ENCODE peak calls at places on chromosomes 6 and 20, in six cellular contexts. One of them, this sample, is unnamed.

GRCh38 chr6:136525586-136526195 is 24.5 kb downstream of the MAP7 start:
- DNase-seq in K562: no peak
- DNase-seq in HepG2: no peak
- DNase-seq in endothelial cell of umbilical vein: no peak
- DNase-seq in A549: no peak
- DNase-seq in GM12878: no peak
- DNase-seq in this sample: no peak

GRCh38 chr6:6057442-6058053 is 50.8 kb upstream of the NRN1 start:
- DNase-seq in A549: peak; percentile 12
- DNase-seq in K562: peak; percentile 31
- DNase-seq in GM12878: peak; percentile 53
- DNase-seq in HepG2: peak; percentile 57
- DNase-seq in endothelial cell of umbilical vein: peak; percentile 57
- DNase-seq in this sample: peak; percentile 72

GRCh38 chr6:71288228-71289038 is at the start of gene OGFRL1:
- DNase-seq in endothelial cell of umbilical vein: peak; percentile 56
- DNase-seq in A549: peak; percentile 57
- DNase-seq in HepG2: peak; percentile 14
- DNase-seq in GM12878: no peak
- DNase-seq in K562: no peak
- DNase-seq in this sample: peak; percentile 87

GRCh38 chr20:10476319-10476724 is 41.2 kb downstream of the SLX4IP start:
- DNase-seq in GM12878: peak; percentile 60
- DNase-seq in HepG2: no peak
- DNase-seq in endothelial cell of umbilical vein: no peak
- DNase-seq in K562: peak; percentile 23
- DNase-seq in A549: no peak
- DNase-seq in this sample: peak; percentile 75

GRCh38 chr20:62711703-62712101 is 3.1 kb downstream of the NTSR1 start:
- DNase-seq in A549: no peak
- DNase-seq in K562: peak; percentile 74
- DNase-seq in endothelial cell of umbilical vein: no peak
- DNase-seq in HepG2: no peak
- DNase-seq in GM12878: no peak
- DNase-seq in this sample: no peak

GRCh38 chr20:52539891-52540290 is 348.3 kb upstream of the ZFP64 start:
- DNase-seq in K562: peak; percentile 52
- DNase-seq in A549: no peak
- DNase-seq in GM12878: no peak
- DNase-seq in HepG2: no peak
- DNase-seq in endothelial cell of umbilical vein: no peak
- DNase-seq in this sample: peak; percentile 25

GRCh38 chr20:17664025-17664638 is 17.9 kb downstream of the RRBP1 start:
- DNase-seq in GM12878: no peak
- DNase-seq in HepG2: no peak
- DNase-seq in K562: no peak
- DNase-seq in A549: no peak
- DNase-seq in endothelial cell of umbilical vein: no peak
- DNase-seq in this sample: peak; percentile 14

GRCh38 chr20:571754-572331 is 28.3 kb upstream of the CSNK2A1 start:
- DNase-seq in HepG2: no peak
- DNase-seq in endothelial cell of umbilical vein: no peak
- DNase-seq in A549: no peak
- DNase-seq in K562: peak; percentile 57
- DNase-seq in GM12878: no peak
- DNase-seq in this sample: no peak

GRCh38 chr6:116827561-116828240 is 1.2 kb downstream of the GPRC6A start:
- DNase-seq in K562: no peak
- DNase-seq in A549: no peak
- DNase-seq in HepG2: no peak
- DNase-seq in endothelial cell of umbilical vein: no peak
- DNase-seq in GM12878: no peak
- DNase-seq in this sample: no peak

GRCh38 chr6:127793396-127793795 is 107.5 kb downstream of the THEMIS start:
- DNase-seq in A549: no peak
- DNase-seq in GM12878: no peak
- DNase-seq in endothelial cell of umbilical vein: no peak
- DNase-seq in HepG2: no peak
- DNase-seq in K562: no peak
- DNase-seq in this sample: no peak

GRCh38 chr6:24105146-24105545 is 20.9 kb upstream of the NRSN1 start:
- DNase-seq in endothelial cell of umbilical vein: no peak
- DNase-seq in HepG2: no peak
- DNase-seq in K562: no peak
- DNase-seq in A549: no peak
- DNase-seq in GM12878: no peak
- DNase-seq in this sample: no peak

GRCh38 chr6:131250121-131250520 is 114.9 kb downstream of the AKAP7 start:
- DNase-seq in A549: no peak
- DNase-seq in HepG2: no peak
- DNase-seq in GM12878: peak; percentile 1
- DNase-seq in K562: no peak
- DNase-seq in endothelial cell of umbilical vein: peak; percentile 57
- DNase-seq in this sample: peak; percentile 77

GRCh38 chr20:36573798-36574277 is 441 bp downstream of the TGIF2 start:
- DNase-seq in K562: peak; percentile 70
- DNase-seq in A549: no peak
- DNase-seq in GM12878: no peak
- DNase-seq in endothelial cell of umbilical vein: peak; percentile 29
- DNase-seq in HepG2: peak; percentile 48
- DNase-seq in this sample: peak; percentile 86

GRCh38 chr6:114040871-114041270 is 69.9 kb upstream of the HDAC2 start:
- DNase-seq in endothelial cell of umbilical vein: no peak
- DNase-seq in HepG2: no peak
- DNase-seq in A549: no peak
- DNase-seq in GM12878: no peak
- DNase-seq in K562: no peak
- DNase-seq in this sample: no peak

GRCh38 chr6:163620670-163621330 is 206.3 kb downstream of the QKI start:
- DNase-seq in GM12878: no peak
- DNase-seq in endothelial cell of umbilical vein: no peak
- DNase-seq in A549: no peak
- DNase-seq in HepG2: no peak
- DNase-seq in K562: no peak
- DNase-seq in this sample: no peak

GRCh38 chr6:20117474-20117873 is 94.8 kb downstream of the MBOAT1 start:
- DNase-seq in A549: no peak
- DNase-seq in endothelial cell of umbilical vein: no peak
- DNase-seq in GM12878: no peak
- DNase-seq in K562: no peak
- DNase-seq in HepG2: no peak
- DNase-seq in this sample: no peak

GRCh38 chr20:54377992-54378773 is 97.2 kb upstream of the DOK5 start:
- DNase-seq in K562: no peak
- DNase-seq in endothelial cell of umbilical vein: no peak
- DNase-seq in A549: no peak
- DNase-seq in HepG2: no peak
- DNase-seq in GM12878: no peak
- DNase-seq in this sample: no peak

GRCh38 chr6:41755895-41756294 is 8.7 kb upstream of the PGC start:
- DNase-seq in GM12878: no peak
- DNase-seq in endothelial cell of umbilical vein: no peak
- DNase-seq in K562: no peak
- DNase-seq in A549: no peak
- DNase-seq in HepG2: no peak
- DNase-seq in this sample: no peak

GRCh38 chr6:30396833-30397479 is 52.0 kb downstream of the RPP21 start:
- DNase-seq in endothelial cell of umbilical vein: peak; percentile 72
- DNase-seq in HepG2: peak; percentile 58
- DNase-seq in GM12878: peak; percentile 9
- DNase-seq in K562: peak; percentile 95
- DNase-seq in A549: peak; percentile 80
- DNase-seq in this sample: peak; percentile 76

GRCh38 chr6:3856576-3856975 is 7.4 kb downstream of the FAM50B start:
- DNase-seq in K562: no peak
- DNase-seq in HepG2: no peak
- DNase-seq in GM12878: no peak
- DNase-seq in endothelial cell of umbilical vein: no peak
- DNase-seq in A549: no peak
- DNase-seq in this sample: no peak

GRCh38 chr6:83365931-83366330 is 64.9 kb downstream of the ME1 start:
- DNase-seq in endothelial cell of umbilical vein: no peak
- DNase-seq in HepG2: no peak
- DNase-seq in GM12878: no peak
- DNase-seq in K562: no peak
- DNase-seq in A549: no peak
- DNase-seq in this sample: no peak

GRCh38 chr20:38213607-38213940 is 47.0 kb downstream of the KIAA1755 start:
- DNase-seq in HepG2: no peak
- DNase-seq in K562: no peak
- DNase-seq in endothelial cell of umbilical vein: no peak
- DNase-seq in GM12878: no peak
- DNase-seq in A549: no peak
- DNase-seq in this sample: no peak

GRCh38 chr6:140921366-140922226 is 1211.1 kb upstream of the GJE1 start:
- DNase-seq in K562: peak; percentile 10
- DNase-seq in A549: peak; percentile 9
- DNase-seq in GM12878: no peak
- DNase-seq in endothelial cell of umbilical vein: peak; percentile 89
- DNase-seq in HepG2: peak; percentile 61
- DNase-seq in this sample: peak; percentile 75

GRCh38 chr6:19866900-19867627 is 29.9 kb downstream of the ID4 start:
- DNase-seq in endothelial cell of umbilical vein: no peak
- DNase-seq in K562: no peak
- DNase-seq in HepG2: peak; percentile 18
- DNase-seq in GM12878: no peak
- DNase-seq in A549: no peak
- DNase-seq in this sample: no peak

GRCh38 chr6:150641398-150642139 is 41.9 kb downstream of the PLEKHG1 start:
- DNase-seq in endothelial cell of umbilical vein: peak; percentile 51
- DNase-seq in K562: no peak
- DNase-seq in HepG2: no peak
- DNase-seq in GM12878: no peak
- DNase-seq in A549: no peak
- DNase-seq in this sample: no peak

GRCh38 chr20:33019465-33020277 is 11.8 kb upstream of the BPIFB6 start:
- DNase-seq in A549: no peak
- DNase-seq in K562: no peak
- DNase-seq in HepG2: no peak
- DNase-seq in GM12878: no peak
- DNase-seq in endothelial cell of umbilical vein: no peak
- DNase-seq in this sample: no peak
- TF ChIP-seq MYC in A549: no peak
- TF ChIP-seq MYC in K562: no peak
- TF ChIP-seq MYC in HepG2: no peak
- TF ChIP-seq MYC in GM12878: no peak
- TF ChIP-seq MYC in endothelial cell of umbilical vein: no peak
- TF ChIP-seq MYC in this sample: no peak

DNA sequence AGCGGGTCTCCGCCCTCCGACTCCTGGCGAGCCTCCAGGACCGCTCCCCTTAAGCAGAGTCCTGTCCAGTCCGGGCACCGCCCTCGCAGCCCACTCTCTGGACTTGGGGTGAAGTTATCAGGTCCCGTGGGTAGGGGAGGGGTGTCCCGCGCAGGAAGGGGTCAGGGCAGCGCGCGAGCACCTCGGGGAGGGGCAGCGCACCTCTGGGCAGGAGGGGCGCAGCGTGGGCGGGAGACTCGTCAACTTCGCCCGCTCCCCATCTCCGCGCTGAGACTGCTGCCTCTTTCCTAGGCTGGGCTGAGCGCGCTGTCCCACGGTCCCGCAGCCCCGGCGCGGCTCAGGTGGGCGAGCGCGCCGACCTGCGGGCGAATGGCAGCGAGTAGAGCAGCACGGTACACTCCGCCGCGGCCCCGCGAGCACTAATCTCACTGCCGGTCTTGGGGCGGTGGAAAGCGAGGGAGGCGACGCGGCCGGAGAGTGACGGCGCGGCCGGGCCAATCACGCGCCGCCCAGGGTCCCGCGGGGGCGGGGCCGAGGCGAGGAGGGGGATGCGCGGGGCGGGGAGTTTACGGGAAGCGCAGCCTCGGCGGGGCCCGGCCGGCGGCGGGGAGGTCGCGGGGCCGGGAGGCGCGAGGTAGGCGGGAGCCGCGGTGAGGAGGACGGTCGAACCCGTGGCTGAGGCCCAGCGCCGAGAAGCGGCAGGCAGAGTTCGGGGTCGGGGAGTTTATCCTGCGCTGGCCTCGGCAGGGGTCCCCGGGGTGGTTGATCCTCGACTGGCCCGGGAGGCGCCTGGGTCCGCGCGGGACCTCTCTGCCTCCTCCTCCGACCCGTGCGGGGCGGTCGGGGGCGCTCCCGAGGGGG is at the start of gene MAN1A1:
- DNase-seq in A549: peak; percentile 62
- DNase-seq in HepG2: peak; percentile 87
- DNase-seq in GM12878: no peak
- DNase-seq in K562: peak; percentile 98
- DNase-seq in endothelial cell of umbilical vein: peak; percentile 91
- DNase-seq in this sample: peak; percentile 49
- TF ChIP-seq CTCF in A549: no peak
- TF ChIP-seq CTCF in HepG2: peak; percentile 51
- TF ChIP-seq CTCF in GM12878: no peak
- TF ChIP-seq CTCF in K562: peak; percentile 28
- TF ChIP-seq CTCF in endothelial cell of umbilical vein: no peak
- TF ChIP-seq CTCF in this sample: no peak

GRCh38 chr6:27631614-27631925 is 158.7 kb upstream of the ZNF184 start:
- DNase-seq in A549: no peak
- DNase-seq in K562: peak; percentile 17
- DNase-seq in GM12878: no peak
- DNase-seq in endothelial cell of umbilical vein: no peak
- DNase-seq in HepG2: no peak
- DNase-seq in this sample: no peak

DNA sequence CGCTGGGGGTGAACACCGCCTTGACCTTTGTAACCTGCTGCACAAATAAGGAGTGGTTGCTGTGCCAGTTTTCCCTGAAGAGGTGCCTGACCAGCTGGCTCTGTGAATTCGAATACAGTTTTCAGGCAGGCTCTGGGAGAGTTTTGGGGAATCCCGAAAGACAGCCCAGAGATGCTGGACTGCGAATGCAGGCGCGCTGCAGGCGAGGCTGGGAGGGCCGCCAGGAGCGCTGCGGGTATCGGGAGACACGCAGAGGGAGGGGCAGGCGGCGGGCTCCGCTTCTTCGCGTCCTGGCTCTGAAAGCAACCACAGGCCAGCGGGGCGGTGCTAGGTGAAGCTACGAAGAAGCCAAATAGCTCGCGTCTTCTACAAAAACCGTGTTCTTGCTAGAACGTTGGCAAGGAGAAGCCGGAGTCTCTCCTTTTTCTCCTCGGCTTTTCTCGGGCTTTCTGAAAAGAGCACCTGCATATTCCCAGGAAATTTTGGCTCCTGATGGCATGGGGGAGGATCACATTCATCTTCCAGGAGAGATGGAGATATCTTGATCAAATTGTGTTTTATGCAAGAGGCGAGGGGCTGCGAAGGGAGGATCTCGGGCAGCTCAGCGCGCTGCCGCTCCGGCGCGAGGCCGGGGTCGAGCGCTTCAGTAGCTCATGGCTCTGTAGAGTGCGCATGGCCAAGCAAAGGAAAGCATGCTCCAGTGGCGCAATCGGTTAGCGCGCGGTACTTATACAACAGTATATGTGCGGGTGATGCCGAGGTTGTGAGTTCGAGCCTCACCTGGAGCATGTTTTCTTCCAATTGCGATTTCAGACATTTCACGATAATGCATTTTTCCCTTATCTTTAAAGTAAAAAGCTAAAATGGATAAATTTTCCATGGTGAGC is 158.1 kb upstream of the ZNF184 start:
- DNase-seq in K562: peak; percentile 79
- DNase-seq in A549: peak; percentile 45
- DNase-seq in HepG2: peak; percentile 74
- DNase-seq in endothelial cell of umbilical vein: peak; percentile 41
- DNase-seq in GM12878: peak; percentile 49
- DNase-seq in this sample: no peak
- TF ChIP-seq MAX in K562: peak; percentile 97
- TF ChIP-seq MAX in A549: peak; percentile 95
- TF ChIP-seq MAX in HepG2: peak; percentile 98
- TF ChIP-seq MAX in endothelial cell of umbilical vein: no peak
- TF ChIP-seq MAX in GM12878: no peak
- TF ChIP-seq MAX in this sample: no peak

GRCh38 chr20:23305098-23305497 is 45.5 kb upstream of the NXT1 start:
- DNase-seq in HepG2: no peak
- DNase-seq in K562: no peak
- DNase-seq in endothelial cell of umbilical vein: no peak
- DNase-seq in A549: no peak
- DNase-seq in GM12878: no peak
- DNase-seq in this sample: no peak
- TF ChIP-seq MYC in HepG2: no peak
- TF ChIP-seq MYC in K562: no peak
- TF ChIP-seq MYC in endothelial cell of umbilical vein: no peak
- TF ChIP-seq MYC in A549: no peak
- TF ChIP-seq MYC in GM12878: no peak
- TF ChIP-seq MYC in this sample: no peak

This sample was measured in NB4.